ENCODE peak calls at places on chromosomes 12 and 14, in nine cellular contexts. One of them, this sample, is unnamed.

GRCh38 chr12:50201987-50202521 is 34.9 kb upstream of the CERS5 start:
- DNase-seq in A549: no peak
- DNase-seq in lower leg skin: no peak
- DNase-seq in sigmoid colon: no peak
- DNase-seq in transverse colon: peak; percentile 36
- DNase-seq in stomach: no peak
- DNase-seq in IMR-90: peak; percentile 96
- DNase-seq in heart left ventricle: no peak
- DNase-seq in Peyer's patch: peak; percentile 55
- DNase-seq in this sample: peak; percentile 51

GRCh38 chr12:57661376-57661775 is 28.4 kb upstream of the B4GALNT1 start:
- DNase-seq in transverse colon: no peak
- DNase-seq in stomach: no peak
- DNase-seq in lower leg skin: no peak
- DNase-seq in heart left ventricle: no peak
- DNase-seq in sigmoid colon: no peak
- DNase-seq in A549: no peak
- DNase-seq in Peyer's patch: no peak
- DNase-seq in IMR-90: no peak
- DNase-seq in this sample: no peak

GRCh38 chr14:33120341-33120740 is 181.7 kb downstream of the NPAS3 start:
- DNase-seq in Peyer's patch: no peak
- DNase-seq in lower leg skin: no peak
- DNase-seq in IMR-90: no peak
- DNase-seq in stomach: no peak
- DNase-seq in A549: no peak
- DNase-seq in heart left ventricle: no peak
- DNase-seq in sigmoid colon: no peak
- DNase-seq in transverse colon: no peak
- DNase-seq in this sample: peak; percentile 30

GRCh38 chr12:116370004-116370404 is 92.5 kb upstream of the MED13L start:
- DNase-seq in transverse colon: no peak
- DNase-seq in stomach: no peak
- DNase-seq in heart left ventricle: no peak
- DNase-seq in IMR-90: peak; percentile 83
- DNase-seq in Peyer's patch: no peak
- DNase-seq in sigmoid colon: no peak
- DNase-seq in lower leg skin: no peak
- DNase-seq in A549: no peak
- DNase-seq in this sample: peak; percentile 33

GRCh38 chr12:22544038-22544979 is at the start of gene C2CD5:
- DNase-seq in heart left ventricle: peak; percentile 98
- DNase-seq in A549: peak; percentile 84
- DNase-seq in IMR-90: peak; percentile 97
- DNase-seq in lower leg skin: peak; percentile 96
- DNase-seq in sigmoid colon: peak; percentile 99
- DNase-seq in stomach: peak; percentile 97
- DNase-seq in Peyer's patch: peak; percentile 98
- DNase-seq in transverse colon: peak; percentile 98
- DNase-seq in this sample: peak; percentile 76

GRCh38 chr12:11578461-11578993 is 70.9 kb upstream of the ETV6 start:
- DNase-seq in stomach: no peak
- DNase-seq in Peyer's patch: no peak
- DNase-seq in transverse colon: no peak
- DNase-seq in heart left ventricle: no peak
- DNase-seq in IMR-90: no peak
- DNase-seq in A549: no peak
- DNase-seq in sigmoid colon: no peak
- DNase-seq in lower leg skin: no peak
- DNase-seq in this sample: no peak

GRCh38 chr12:57793920-57794319 is 11.3 kb downstream of the TSFM start:
- DNase-seq in sigmoid colon: no peak
- DNase-seq in stomach: no peak
- DNase-seq in heart left ventricle: no peak
- DNase-seq in A549: no peak
- DNase-seq in Peyer's patch: no peak
- DNase-seq in transverse colon: no peak
- DNase-seq in lower leg skin: no peak
- DNase-seq in IMR-90: peak; percentile 90
- DNase-seq in this sample: peak; percentile 40

GRCh38 chr12:123595729-123596128 is 6.2 kb upstream of the DDX55 start:
- DNase-seq in heart left ventricle: no peak
- DNase-seq in IMR-90: peak; percentile 32
- DNase-seq in A549: no peak
- DNase-seq in Peyer's patch: no peak
- DNase-seq in stomach: no peak
- DNase-seq in transverse colon: no peak
- DNase-seq in lower leg skin: no peak
- DNase-seq in sigmoid colon: no peak
- DNase-seq in this sample: no peak

GRCh38 chr14:104383931-104384775 is 195.4 kb upstream of the C14orf180 start:
- DNase-seq in IMR-90: no peak
- DNase-seq in lower leg skin: no peak
- DNase-seq in stomach: no peak
- DNase-seq in sigmoid colon: peak; percentile 52
- DNase-seq in Peyer's patch: peak; percentile 15
- DNase-seq in heart left ventricle: no peak
- DNase-seq in A549: no peak
- DNase-seq in transverse colon: no peak
- DNase-seq in this sample: no peak

GRCh38 chr12:96104566-96104965 is 69.2 kb upstream of the LTA4H start:
- DNase-seq in sigmoid colon: no peak
- DNase-seq in transverse colon: no peak
- DNase-seq in heart left ventricle: no peak
- DNase-seq in A549: no peak
- DNase-seq in Peyer's patch: no peak
- DNase-seq in lower leg skin: no peak
- DNase-seq in stomach: no peak
- DNase-seq in IMR-90: no peak
- DNase-seq in this sample: no peak

GRCh38 chr12:91111366-91112321 is at the start of gene LUM:
- DNase-seq in IMR-90: peak; percentile 69
- DNase-seq in stomach: no peak
- DNase-seq in lower leg skin: peak; percentile 23
- DNase-seq in Peyer's patch: peak; percentile 53
- DNase-seq in transverse colon: no peak
- DNase-seq in heart left ventricle: peak; percentile 32
- DNase-seq in sigmoid colon: no peak
- DNase-seq in A549: no peak
- DNase-seq in this sample: no peak

GRCh38 chr12:101229841-101230241 is 19.8 kb upstream of the SLC5A8 start:
- DNase-seq in A549: no peak
- DNase-seq in IMR-90: no peak
- DNase-seq in transverse colon: no peak
- DNase-seq in stomach: no peak
- DNase-seq in sigmoid colon: no peak
- DNase-seq in heart left ventricle: no peak
- DNase-seq in lower leg skin: no peak
- DNase-seq in Peyer's patch: no peak
- DNase-seq in this sample: no peak

GRCh38 chr14:77077040-77077439 is 21.0 kb upstream of the CIPC start:
- DNase-seq in IMR-90: no peak
- DNase-seq in lower leg skin: no peak
- DNase-seq in stomach: no peak
- DNase-seq in Peyer's patch: no peak
- DNase-seq in sigmoid colon: no peak
- DNase-seq in heart left ventricle: no peak
- DNase-seq in transverse colon: no peak
- DNase-seq in A549: no peak
- DNase-seq in this sample: no peak

GRCh38 chr14:77071938-77072388 is 26.1 kb upstream of the CIPC start:
- DNase-seq in stomach: no peak
- DNase-seq in IMR-90: peak; percentile 39
- DNase-seq in sigmoid colon: no peak
- DNase-seq in lower leg skin: no peak
- DNase-seq in transverse colon: no peak
- DNase-seq in A549: no peak
- DNase-seq in heart left ventricle: no peak
- DNase-seq in Peyer's patch: no peak
- DNase-seq in this sample: no peak

GRCh38 chr14:77074969-77075368 is 23.1 kb upstream of the CIPC start:
- DNase-seq in lower leg skin: no peak
- DNase-seq in heart left ventricle: no peak
- DNase-seq in stomach: no peak
- DNase-seq in sigmoid colon: no peak
- DNase-seq in IMR-90: no peak
- DNase-seq in A549: no peak
- DNase-seq in transverse colon: no peak
- DNase-seq in Peyer's patch: no peak
- DNase-seq in this sample: no peak

DNA sequence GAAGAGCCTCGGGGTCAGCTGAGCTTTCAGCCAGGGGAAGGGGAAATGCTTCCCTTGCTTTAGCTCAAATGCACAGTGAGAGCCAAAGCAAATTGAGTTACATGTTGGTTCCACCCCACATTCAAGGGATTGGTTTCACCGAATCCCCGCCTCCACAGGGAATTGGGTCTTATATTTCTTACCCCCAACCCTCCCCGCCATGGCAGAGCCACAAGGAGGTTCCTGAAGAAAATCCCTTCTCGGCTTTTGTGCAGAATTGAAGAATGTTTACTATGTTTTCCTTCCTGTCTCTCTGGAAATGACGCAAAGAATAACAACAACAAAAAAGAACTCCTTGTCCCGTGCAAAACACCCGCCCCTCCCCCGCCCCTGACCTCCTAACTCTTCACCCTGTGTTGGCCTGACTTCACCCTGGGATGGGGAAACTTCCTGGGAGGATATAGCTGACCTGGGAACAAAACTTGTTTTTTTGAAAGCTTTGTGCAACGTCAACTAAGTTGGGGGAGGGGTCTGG is 21.9 kb upstream of the CIPC start:
- DNase-seq in Peyer's patch: peak; percentile 80
- DNase-seq in transverse colon: peak; percentile 65
- DNase-seq in lower leg skin: peak; percentile 87
- DNase-seq in IMR-90: no peak
- DNase-seq in stomach: peak; percentile 58
- DNase-seq in heart left ventricle: peak; percentile 86
- DNase-seq in sigmoid colon: peak; percentile 89
- DNase-seq in A549: no peak
- DNase-seq in this sample: no peak
- TF ChIP-seq POLR2A in Peyer's patch: no peak
- TF ChIP-seq POLR2A in transverse colon: peak; percentile 61
- TF ChIP-seq POLR2A in lower leg skin: no peak
- TF ChIP-seq POLR2A in IMR-90: no peak
- TF ChIP-seq POLR2A in stomach: no peak
- TF ChIP-seq POLR2A in heart left ventricle: peak; percentile 50
- TF ChIP-seq POLR2A in sigmoid colon: peak; percentile 10
- TF ChIP-seq POLR2A in A549: no peak
- TF ChIP-seq POLR2A in this sample: no peak

DNA sequence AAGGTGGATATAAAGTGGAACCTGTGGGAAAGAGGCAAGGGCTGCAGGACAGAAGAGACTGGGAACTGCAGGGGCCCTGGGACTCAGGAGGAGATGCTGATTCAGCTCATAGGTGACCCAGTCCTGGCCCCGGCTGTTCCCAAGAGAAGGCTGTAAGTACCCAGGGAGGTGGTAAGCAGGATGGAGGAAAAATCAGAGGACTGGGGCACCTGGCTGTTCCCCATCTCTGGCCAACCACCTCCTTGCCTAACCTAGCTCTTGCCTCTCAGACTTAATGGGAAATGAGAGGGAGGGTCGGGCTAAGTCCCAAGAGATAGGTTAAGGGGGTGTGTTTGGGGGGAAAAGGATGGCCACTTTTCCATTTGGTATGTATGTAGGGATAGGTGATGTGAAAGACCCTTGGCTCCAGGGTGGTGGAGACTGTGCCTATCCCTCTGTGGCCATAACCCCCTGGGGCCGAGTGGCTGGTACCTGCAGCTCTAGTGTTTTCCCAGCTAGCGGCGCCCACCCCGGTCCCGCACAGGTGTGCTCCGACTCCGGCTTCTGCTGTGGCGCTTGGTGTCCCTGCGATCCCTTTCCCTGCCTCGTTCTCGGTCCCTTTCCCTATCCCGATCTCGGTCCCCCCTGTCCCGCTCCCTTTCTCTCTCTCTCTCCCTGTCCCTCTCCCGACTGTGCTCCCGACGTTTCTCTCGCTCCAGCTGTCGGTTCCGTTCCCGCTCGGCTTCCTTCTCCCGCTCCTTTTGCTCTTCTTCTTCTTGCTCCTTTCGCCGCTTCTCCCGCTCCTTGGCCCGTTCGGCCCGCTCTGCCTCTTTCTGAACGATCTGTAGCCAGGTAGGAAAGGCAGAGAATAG is 1.6 kb upstream of the CDH24 start:
- DNase-seq in sigmoid colon: no peak
- DNase-seq in IMR-90: no peak
- DNase-seq in lower leg skin: no peak
- DNase-seq in stomach: no peak
- DNase-seq in transverse colon: no peak
- DNase-seq in Peyer's patch: peak; percentile 50
- DNase-seq in A549: no peak
- DNase-seq in heart left ventricle: no peak
- DNase-seq in this sample: no peak
- TF ChIP-seq POLR2A in sigmoid colon: no peak
- TF ChIP-seq POLR2A in IMR-90: no peak
- TF ChIP-seq POLR2A in lower leg skin: no peak
- TF ChIP-seq POLR2A in stomach: no peak
- TF ChIP-seq POLR2A in transverse colon: no peak
- TF ChIP-seq POLR2A in Peyer's patch: no peak
- TF ChIP-seq POLR2A in A549: no peak
- TF ChIP-seq POLR2A in heart left ventricle: no peak
- TF ChIP-seq POLR2A in this sample: no peak

DNA sequence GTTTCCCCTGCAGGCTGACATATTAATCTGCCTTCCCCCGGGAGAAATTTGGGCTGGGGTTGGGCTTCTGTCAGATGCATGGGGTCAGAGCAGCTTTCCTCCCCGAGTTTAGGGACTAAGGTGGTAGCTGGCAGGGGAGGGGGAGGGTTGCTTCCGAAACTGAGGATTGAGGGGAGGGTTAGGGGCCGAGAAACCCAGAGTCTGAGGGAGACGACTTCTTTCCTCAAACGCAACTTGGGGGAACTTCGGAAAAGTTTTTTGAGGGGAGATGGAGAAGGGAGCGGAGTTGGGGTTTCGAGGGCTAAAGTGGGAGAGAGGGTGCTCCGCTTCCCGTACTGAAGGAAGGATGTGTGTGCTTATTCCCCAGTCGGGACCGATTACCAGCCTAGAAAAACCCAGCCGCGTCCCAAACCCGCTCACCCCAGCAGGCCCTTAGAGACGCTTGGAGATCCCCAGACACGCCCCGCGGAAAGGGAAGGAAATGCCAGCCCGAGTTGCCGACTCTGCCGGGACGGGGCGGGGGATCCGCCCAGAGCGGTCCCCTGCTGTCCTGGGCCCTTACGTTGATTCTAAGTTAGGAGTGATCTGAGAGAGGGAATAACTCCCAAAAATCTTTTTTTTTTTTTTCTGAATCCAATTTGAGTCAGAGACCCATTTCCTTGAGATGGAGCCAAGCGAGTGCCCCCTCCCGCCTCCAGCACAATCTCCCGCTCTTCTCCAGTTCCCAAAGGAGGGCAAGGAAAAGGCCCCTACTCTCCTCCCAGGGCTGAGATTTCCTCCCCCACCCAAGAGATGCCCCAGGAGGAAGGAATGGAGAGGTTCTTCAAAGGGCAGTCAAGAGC is 61.9 kb downstream of the SMUG1 start:
- DNase-seq in IMR-90: no peak
- DNase-seq in sigmoid colon: peak; percentile 88
- DNase-seq in A549: peak; percentile 55
- DNase-seq in transverse colon: peak; percentile 55
- DNase-seq in lower leg skin: peak; percentile 79
- DNase-seq in stomach: peak; percentile 76
- DNase-seq in heart left ventricle: peak; percentile 23
- DNase-seq in Peyer's patch: peak; percentile 66
- DNase-seq in this sample: peak; percentile 59
- TF ChIP-seq POLR2A in IMR-90: no peak
- TF ChIP-seq POLR2A in sigmoid colon: peak; percentile 19
- TF ChIP-seq POLR2A in A549: no peak
- TF ChIP-seq POLR2A in transverse colon: no peak
- TF ChIP-seq POLR2A in lower leg skin: no peak
- TF ChIP-seq POLR2A in stomach: no peak
- TF ChIP-seq POLR2A in heart left ventricle: no peak
- TF ChIP-seq POLR2A in Peyer's patch: no peak
- TF ChIP-seq POLR2A in this sample: no peak

GRCh38 chr12:111596985-111597730 is 2.0 kb downstream of the ATXN2 start:
- DNase-seq in Peyer's patch: peak; percentile 68
- DNase-seq in heart left ventricle: peak; percentile 51
- DNase-seq in transverse colon: peak; percentile 68
- DNase-seq in sigmoid colon: peak; percentile 68
- DNase-seq in IMR-90: peak; percentile 55
- DNase-seq in lower leg skin: peak; percentile 26
- DNase-seq in stomach: peak; percentile 65
- DNase-seq in A549: peak; percentile 52
- DNase-seq in this sample: peak; percentile 60
- TF ChIP-seq POLR2A in Peyer's patch: no peak
- TF ChIP-seq POLR2A in heart left ventricle: no peak
- TF ChIP-seq POLR2A in transverse colon: no peak
- TF ChIP-seq POLR2A in sigmoid colon: no peak
- TF ChIP-seq POLR2A in IMR-90: peak; percentile 33
- TF ChIP-seq POLR2A in lower leg skin: no peak
- TF ChIP-seq POLR2A in stomach: no peak
- TF ChIP-seq POLR2A in A549: no peak
- TF ChIP-seq POLR2A in this sample: no peak

This sample was measured in H54.